ENCODE peak calls at places on chromosomes 2 and 18, in ten cellular contexts. B is AG04450, G is heart left ventricle, T is AG10803, H is right atrium auricular region, V is brain microvascular endothelial cell, Q is transverse colon, L is OCI-LY7, K is A549, P is tibial artery. D is an unnamed sample.
A peak's percentile ranks its signal among the peaks of the same experiment; 100 is the strongest.

GRCh38 chr2:142557391-142557790 is 320.1 kb upstream of the KYNU start:
- DNase-seq in B (no peak), G (no peak), T (no peak), H (no peak), V (peak; percentile 46), Q (no peak), L (no peak), K (no peak), P (no peak), D (no peak)

GRCh38 chr2:169315357-169315756 is 47.0 kb downstream of the LRP2 start:
- DNase-seq in B (no peak), G (no peak), T (no peak), H (no peak), V (no peak), Q (no peak), L (no peak), K (no peak), P (no peak), D (no peak)

GRCh38 chr2:17303054-17303453 is 215.2 kb downstream of the RAD51AP2 start:
- DNase-seq in B (no peak), G (no peak), T (peak; percentile 50), H (no peak), V (peak; percentile 64), Q (no peak), L (no peak), K (no peak), P (no peak), D (peak; percentile 53)

GRCh38 chr2:150610670-150611279 is 123.3 kb upstream of the RND3 start:
- DNase-seq in B (no peak), G (no peak), T (peak; percentile 66), H (no peak), V (peak; percentile 56), Q (peak; percentile 16), L (peak; percentile 8), K (peak; percentile 72), P (no peak), D (no peak)

GRCh38 chr2:58146707-58147106 is 94.4 kb downstream of the FANCL start:
- DNase-seq in B (no peak), G (no peak), T (no peak), H (no peak), V (peak; percentile 45), Q (no peak), L (no peak), K (peak; percentile 29), P (no peak), D (no peak)

GRCh38 chr18:36152781-36153180 is 23.1 kb downstream of the ELP2 start:
- DNase-seq in B (no peak), G (no peak), T (peak; percentile 44), H (no peak), V (no peak), Q (no peak), L (no peak), K (no peak), P (no peak), D (no peak)

GRCh38 chr2:169260846-169261245 is 101.5 kb downstream of the LRP2 start:
- DNase-seq in B (no peak), G (no peak), T (no peak), H (no peak), V (no peak), Q (no peak), L (no peak), K (no peak), P (no peak), D (no peak)

GRCh38 chr2:96665083-96665569 is 22.6 kb downstream of the FER1L5 start:
- DNase-seq in B (peak; percentile 95), G (peak; percentile 35), T (peak; percentile 99), H (peak; percentile 62), V (peak; percentile 99), Q (no peak), L (no peak), K (peak; percentile 89), P (no peak), D (peak; percentile 83)

GRCh38 chr18:56128153-56128791 is 510.1 kb downstream of the TXNL1 start:
- DNase-seq in B (no peak), G (no peak), T (no peak), H (no peak), V (no peak), Q (no peak), L (no peak), K (no peak), P (no peak), D (no peak)

GRCh38 chr2:240434728-240435456 is 571 bp upstream of the GPC1 start:
- DNase-seq in B (peak; percentile 76), G (peak; percentile 95), T (peak; percentile 92), H (peak; percentile 86), V (peak; percentile 77), Q (peak; percentile 91), L (peak; percentile 93), K (peak; percentile 90), P (peak; percentile 97), D (peak; percentile 55)

GRCh38 chr18:76144844-76145243 is 350.2 kb downstream of the ZNF516 start:
- DNase-seq in B (no peak), G (no peak), T (no peak), H (no peak), V (no peak), Q (no peak), L (no peak), K (no peak), P (no peak), D (no peak)

GRCh38 chr2:88641330-88641729 is 14.1 kb upstream of the EIF2AK3 start:
- DNase-seq in B (no peak), G (no peak), T (no peak), H (no peak), V (no peak), Q (no peak), L (no peak), K (no peak), P (no peak), D (no peak)

DNA sequence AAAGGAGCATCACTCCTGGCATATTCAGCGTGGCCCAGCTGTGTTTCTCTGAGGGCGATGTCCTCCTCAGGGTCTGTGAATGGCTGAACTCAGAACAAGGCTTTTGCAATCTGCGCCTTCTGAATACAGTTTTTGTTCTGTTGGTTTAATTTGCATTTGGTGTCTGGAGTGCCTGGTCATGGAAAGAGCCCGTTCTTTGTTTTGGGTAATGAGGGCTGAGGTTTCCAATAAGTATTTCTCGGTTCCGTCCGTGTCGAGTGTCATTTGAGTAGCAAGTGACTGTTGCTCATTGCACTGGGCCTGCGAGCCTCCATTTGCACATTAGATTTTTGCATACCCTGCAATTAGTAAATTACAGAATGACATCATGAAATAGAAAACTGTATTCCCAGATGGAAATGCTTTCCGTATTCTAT is 57.3 kb downstream of the NEDD4L start:
- DNase-seq in B (no peak), G (no peak), T (no peak), H (no peak), V (no peak), Q (no peak), L (no peak), K (no peak), P (no peak), D (no peak)
- H3K4me3 ChIP-seq in B (no peak overlapping the region), G (no peak overlapping the region), T (no peak overlapping the region), H (no peak overlapping the region), V (no peak overlapping the region), Q (no peak overlapping the region), L (no peak overlapping the region), K (no peak overlapping the region), P (no peak overlapping the region), D (no peak overlapping the region)

GRCh38 chr2:231710751-231711676 is 2.7 kb downstream of the PTMA start:
- DNase-seq in B (no peak), G (peak; percentile 51), T (peak; percentile 16), H (no peak), V (no peak), Q (peak; percentile 54), L (peak; percentile 33), K (no peak), P (peak; percentile 76), D (no peak)
- TF ChIP-seq CTCF in B (peak; percentile 28), G (no peak), T (peak; percentile 36), H (no peak), V (peak; percentile 53), Q (no peak), L (no peak), K (no peak), P (no peak), D (peak; percentile 38)

DNA sequence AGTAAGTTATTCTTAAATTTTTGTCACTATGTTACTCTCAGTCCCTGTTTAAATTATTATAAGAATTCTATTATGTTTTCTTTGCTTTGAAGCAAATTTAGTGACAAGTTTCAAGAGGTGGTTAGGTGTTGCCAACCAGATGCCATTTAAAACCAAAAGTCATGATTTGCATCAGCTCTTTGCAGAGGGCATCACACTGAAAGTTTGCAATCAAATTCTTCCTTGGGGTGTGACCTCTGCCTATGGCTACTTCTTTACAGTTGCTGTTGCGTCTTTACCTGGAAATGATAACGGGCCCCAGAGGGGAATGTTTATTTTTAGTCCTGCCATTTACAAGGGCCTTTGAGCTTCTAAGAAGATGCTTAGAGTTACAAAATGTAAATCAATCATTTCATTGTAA is 561.0 kb downstream of the ARHGAP15 start:
- DNase-seq in B (no peak), G (no peak), T (no peak), H (no peak), V (no peak), Q (no peak), L (no peak), K (no peak), P (no peak), D (no peak)
- H3K4me3 ChIP-seq in B (no peak overlapping the region), G (no peak overlapping the region), T (no peak overlapping the region), H (no peak overlapping the region), V (no peak overlapping the region), Q (no peak overlapping the region), L (no peak overlapping the region), K (no peak overlapping the region), P (no peak overlapping the region), D (no peak overlapping the region)

GRCh38 chr2:50979495-50979894 is 52.4 kb downstream of the NRXN1 start:
- DNase-seq in B (no peak), G (no peak), T (no peak), H (no peak), V (no peak), Q (no peak), L (no peak), K (no peak), P (no peak), D (no peak)

GRCh38 chr2:50975546-50975945 is 56.4 kb downstream of the NRXN1 start:
- DNase-seq in B (no peak), G (no peak), T (no peak), H (no peak), V (no peak), Q (no peak), L (no peak), K (no peak), P (no peak), D (no peak)

GRCh38 chr2:50974940-50975339 is 57.0 kb downstream of the NRXN1 start:
- DNase-seq in B (no peak), G (no peak), T (no peak), H (no peak), V (no peak), Q (no peak), L (no peak), K (no peak), P (no peak), D (no peak)
- TF ChIP-seq CTCF in B (no peak), G (no peak), T (no peak), H (no peak), V (no peak), Q (no peak), L (no peak), K (no peak), P (no peak), D (no peak)

D was measured in astrocyte of the cerebellum.